ENCODE peak calls at places on chromosomes 3 and 15, in nine cellular contexts. One of them, this sample, is unnamed.

GRCh38 chr3:189557824-189558223 is 73.4 kb upstream of the TP63 start:
- DNase-seq in glomerular endothelial cell: no peak
- DNase-seq in GF-D8: no peak
- DNase-seq in psoas muscle: no peak
- DNase-seq in HL-60: no peak
- DNase-seq in mesenchymal stem cell: no peak
- DNase-seq in stimulated activated CD4-positive, alpha-beta T cell treated with anti-CD3 and anti-CD28 coated beads, Interleukin-2, amount 100 ng/mL, for 48 hours: no peak
- DNase-seq in neural progenitor cell: no peak
- DNase-seq in fibroblast of the conjunctiva: no peak
- DNase-seq in this sample: no peak

GRCh38 chr3:183924956-183925355 is 40.3 kb upstream of the PARL start:
- DNase-seq in glomerular endothelial cell: no peak
- DNase-seq in GF-D8: no peak
- DNase-seq in psoas muscle: no peak
- DNase-seq in HL-60: no peak
- DNase-seq in mesenchymal stem cell: peak; percentile 38
- DNase-seq in stimulated activated CD4-positive, alpha-beta T cell treated with anti-CD3 and anti-CD28 coated beads, Interleukin-2, amount 100 ng/mL, for 48 hours: no peak
- DNase-seq in neural progenitor cell: no peak
- DNase-seq in fibroblast of the conjunctiva: peak; percentile 39
- DNase-seq in this sample: no peak

GRCh38 chr3:184229424-184230080 is at the start of gene VWA5B2:
- DNase-seq in glomerular endothelial cell: no peak
- DNase-seq in GF-D8: no peak
- DNase-seq in psoas muscle: peak; percentile 66
- DNase-seq in HL-60: no peak
- DNase-seq in mesenchymal stem cell: peak; percentile 56
- DNase-seq in stimulated activated CD4-positive, alpha-beta T cell treated with anti-CD3 and anti-CD28 coated beads, Interleukin-2, amount 100 ng/mL, for 48 hours: peak; percentile 45
- DNase-seq in neural progenitor cell: peak; percentile 94
- DNase-seq in fibroblast of the conjunctiva: no peak
- DNase-seq in this sample: peak; percentile 87

GRCh38 chr3:107085261-107085660 is 292.0 kb upstream of the CCDC54 start:
- DNase-seq in glomerular endothelial cell: no peak
- DNase-seq in GF-D8: no peak
- DNase-seq in psoas muscle: no peak
- DNase-seq in HL-60: no peak
- DNase-seq in mesenchymal stem cell: no peak
- DNase-seq in stimulated activated CD4-positive, alpha-beta T cell treated with anti-CD3 and anti-CD28 coated beads, Interleukin-2, amount 100 ng/mL, for 48 hours: no peak
- DNase-seq in neural progenitor cell: no peak
- DNase-seq in fibroblast of the conjunctiva: no peak
- DNase-seq in this sample: no peak

GRCh38 chr3:152305075-152305474 is 36.3 kb downstream of the MBNL1 start:
- DNase-seq in glomerular endothelial cell: no peak
- DNase-seq in GF-D8: no peak
- DNase-seq in psoas muscle: no peak
- DNase-seq in HL-60: no peak
- DNase-seq in mesenchymal stem cell: no peak
- DNase-seq in stimulated activated CD4-positive, alpha-beta T cell treated with anti-CD3 and anti-CD28 coated beads, Interleukin-2, amount 100 ng/mL, for 48 hours: no peak
- DNase-seq in neural progenitor cell: peak; percentile 41
- DNase-seq in fibroblast of the conjunctiva: no peak
- DNase-seq in this sample: no peak

GRCh38 chr3:97391167-97391566 is 373.4 kb upstream of the ARL6 start:
- DNase-seq in glomerular endothelial cell: no peak
- DNase-seq in GF-D8: no peak
- DNase-seq in psoas muscle: no peak
- DNase-seq in HL-60: no peak
- DNase-seq in mesenchymal stem cell: no peak
- DNase-seq in stimulated activated CD4-positive, alpha-beta T cell treated with anti-CD3 and anti-CD28 coated beads, Interleukin-2, amount 100 ng/mL, for 48 hours: no peak
- DNase-seq in neural progenitor cell: no peak
- DNase-seq in fibroblast of the conjunctiva: no peak
- DNase-seq in this sample: no peak

GRCh38 chr3:150495563-150496168 is 50.6 kb downstream of the SERP1 start:
- DNase-seq in glomerular endothelial cell: peak; percentile 36
- DNase-seq in GF-D8: peak; percentile 29
- DNase-seq in psoas muscle: no peak
- DNase-seq in HL-60: no peak
- DNase-seq in mesenchymal stem cell: peak; percentile 61
- DNase-seq in stimulated activated CD4-positive, alpha-beta T cell treated with anti-CD3 and anti-CD28 coated beads, Interleukin-2, amount 100 ng/mL, for 48 hours: no peak
- DNase-seq in neural progenitor cell: peak; percentile 37
- DNase-seq in fibroblast of the conjunctiva: peak; percentile 38
- DNase-seq in this sample: peak; percentile 75

GRCh38 chr15:49620174-49620573 is 444 bp downstream of the FAM227B start:
- DNase-seq in glomerular endothelial cell: no peak
- DNase-seq in GF-D8: peak; percentile 8
- DNase-seq in psoas muscle: no peak
- DNase-seq in HL-60: peak; percentile 63
- DNase-seq in mesenchymal stem cell: peak; percentile 50
- DNase-seq in stimulated activated CD4-positive, alpha-beta T cell treated with anti-CD3 and anti-CD28 coated beads, Interleukin-2, amount 100 ng/mL, for 48 hours: no peak
- DNase-seq in neural progenitor cell: no peak
- DNase-seq in fibroblast of the conjunctiva: no peak
- DNase-seq in this sample: peak; percentile 43

GRCh38 chr3:138781012-138781470 is 53.7 kb downstream of the PIK3CB start:
- DNase-seq in glomerular endothelial cell: no peak
- DNase-seq in GF-D8: no peak
- DNase-seq in psoas muscle: no peak
- DNase-seq in HL-60: no peak
- DNase-seq in mesenchymal stem cell: peak; percentile 8
- DNase-seq in stimulated activated CD4-positive, alpha-beta T cell treated with anti-CD3 and anti-CD28 coated beads, Interleukin-2, amount 100 ng/mL, for 48 hours: no peak
- DNase-seq in neural progenitor cell: no peak
- DNase-seq in fibroblast of the conjunctiva: no peak
- DNase-seq in this sample: no peak

GRCh38 chr15:66862878-66863335 is 160.9 kb downstream of the SMAD6 start:
- DNase-seq in glomerular endothelial cell: peak; percentile 42
- DNase-seq in GF-D8: no peak
- DNase-seq in psoas muscle: peak; percentile 79
- DNase-seq in HL-60: peak; percentile 83
- DNase-seq in mesenchymal stem cell: peak; percentile 92
- DNase-seq in stimulated activated CD4-positive, alpha-beta T cell treated with anti-CD3 and anti-CD28 coated beads, Interleukin-2, amount 100 ng/mL, for 48 hours: peak; percentile 84
- DNase-seq in neural progenitor cell: peak; percentile 84
- DNase-seq in fibroblast of the conjunctiva: peak; percentile 68
- DNase-seq in this sample: peak; percentile 92

GRCh38 chr3:157248590-157249425 is 88.9 kb upstream of the CCNL1 start:
- DNase-seq in glomerular endothelial cell: peak; percentile 82
- DNase-seq in GF-D8: no peak
- DNase-seq in psoas muscle: no peak
- DNase-seq in HL-60: peak; percentile 1
- DNase-seq in mesenchymal stem cell: peak; percentile 93
- DNase-seq in stimulated activated CD4-positive, alpha-beta T cell treated with anti-CD3 and anti-CD28 coated beads, Interleukin-2, amount 100 ng/mL, for 48 hours: no peak
- DNase-seq in neural progenitor cell: peak; percentile 17
- DNase-seq in fibroblast of the conjunctiva: peak; percentile 89
- DNase-seq in this sample: peak; percentile 61

GRCh38 chr15:68653031-68653635 is 74.3 kb downstream of the CORO2B start:
- DNase-seq in glomerular endothelial cell: no peak
- DNase-seq in GF-D8: no peak
- DNase-seq in psoas muscle: no peak
- DNase-seq in HL-60: no peak
- DNase-seq in mesenchymal stem cell: no peak
- DNase-seq in stimulated activated CD4-positive, alpha-beta T cell treated with anti-CD3 and anti-CD28 coated beads, Interleukin-2, amount 100 ng/mL, for 48 hours: no peak
- DNase-seq in neural progenitor cell: no peak
- DNase-seq in fibroblast of the conjunctiva: no peak
- DNase-seq in this sample: no peak

GRCh38 chr3:61715886-61716527 is 154.6 kb downstream of the PTPRG start:
- DNase-seq in glomerular endothelial cell: no peak
- DNase-seq in GF-D8: no peak
- DNase-seq in psoas muscle: no peak
- DNase-seq in HL-60: no peak
- DNase-seq in mesenchymal stem cell: no peak
- DNase-seq in stimulated activated CD4-positive, alpha-beta T cell treated with anti-CD3 and anti-CD28 coated beads, Interleukin-2, amount 100 ng/mL, for 48 hours: no peak
- DNase-seq in neural progenitor cell: no peak
- DNase-seq in fibroblast of the conjunctiva: no peak
- DNase-seq in this sample: no peak

GRCh38 chr3:26621891-26622633 is 510 bp upstream of the LRRC3B start:
- DNase-seq in glomerular endothelial cell: no peak
- DNase-seq in GF-D8: no peak
- DNase-seq in psoas muscle: no peak
- DNase-seq in HL-60: no peak
- DNase-seq in mesenchymal stem cell: no peak
- DNase-seq in stimulated activated CD4-positive, alpha-beta T cell treated with anti-CD3 and anti-CD28 coated beads, Interleukin-2, amount 100 ng/mL, for 48 hours: no peak
- DNase-seq in neural progenitor cell: peak; percentile 36
- DNase-seq in fibroblast of the conjunctiva: no peak
- DNase-seq in this sample: peak; percentile 60

GRCh38 chr3:118970819-118971218 is 63.8 kb downstream of the IGSF11 start:
- DNase-seq in glomerular endothelial cell: no peak
- DNase-seq in GF-D8: no peak
- DNase-seq in psoas muscle: no peak
- DNase-seq in HL-60: no peak
- DNase-seq in mesenchymal stem cell: no peak
- DNase-seq in stimulated activated CD4-positive, alpha-beta T cell treated with anti-CD3 and anti-CD28 coated beads, Interleukin-2, amount 100 ng/mL, for 48 hours: no peak
- DNase-seq in neural progenitor cell: no peak
- DNase-seq in fibroblast of the conjunctiva: no peak
- DNase-seq in this sample: no peak

GRCh38 chr15:44029940-44030568 is 165.0 kb downstream of the FRMD5 start:
- DNase-seq in glomerular endothelial cell: no peak
- DNase-seq in GF-D8: no peak
- DNase-seq in psoas muscle: no peak
- DNase-seq in HL-60: no peak
- DNase-seq in mesenchymal stem cell: peak; percentile 72
- DNase-seq in stimulated activated CD4-positive, alpha-beta T cell treated with anti-CD3 and anti-CD28 coated beads, Interleukin-2, amount 100 ng/mL, for 48 hours: no peak
- DNase-seq in neural progenitor cell: no peak
- DNase-seq in fibroblast of the conjunctiva: no peak
- DNase-seq in this sample: peak; percentile 21

GRCh38 chr15:60552224-60552623 is 73.3 kb upstream of the ICE2 start:
- DNase-seq in glomerular endothelial cell: no peak
- DNase-seq in GF-D8: no peak
- DNase-seq in psoas muscle: no peak
- DNase-seq in HL-60: no peak
- DNase-seq in mesenchymal stem cell: no peak
- DNase-seq in stimulated activated CD4-positive, alpha-beta T cell treated with anti-CD3 and anti-CD28 coated beads, Interleukin-2, amount 100 ng/mL, for 48 hours: no peak
- DNase-seq in neural progenitor cell: no peak
- DNase-seq in fibroblast of the conjunctiva: no peak
- DNase-seq in this sample: no peak